ENCODE peak calls at places on chromosomes 3 and 15, in ten cellular contexts. J is activated T-helper 1 cell treated with anti-CD3 and anti-CD28 coated beads, Interleukin-2, amount 50 U/mL, for 16 hours; C is activated CD4-positive, alpha-beta T cell treated with anti-CD3 and anti-CD28 coated beads, Interleukin-2, amount 50 U/mL, for 48 hours; P is ELR; A is kidney glomerular epithelial cell; Z is activated CD8-positive, alpha-beta memory T cell treated with anti-CD3 and anti-CD28 coated beads for 24 hours; B is GM06990; R is NCI-H345; I is GDM1; G is T-cell. F is an unnamed sample.

GRCh38 chr3:21356402-21356801 is 394.6 kb downstream of the ZNF385D start:
- DNase-seq in B (no peak), P (no peak), C (no peak), Z (no peak), I (no peak), G (no peak), R (no peak), A (no peak), J (no peak), F (no peak)

GRCh38 chr15:70892002-70892911 is at the start of the genes LRRC49 and THAP10:
- DNase-seq in J (no peak), P (peak), G (no peak), B (peak), A (peak), Z (peak), I (no peak), R (peak), C (peak), F (no peak)

GRCh38 chr3:195860456-195860855 is 47.9 kb downstream of the TNK2 start:
- DNase-seq in A (no peak), J (no peak), P (no peak), R (no peak), I (no peak), Z (no peak), G (no peak), C (no peak), B (no peak), F (no peak)

GRCh38 chr3:35721628-35722027 is 82.3 kb downstream of the ARPP21 start:
- DNase-seq in P (no peak), B (no peak), J (no peak), G (no peak), R (no peak), A (no peak), I (no peak), C (no peak), Z (no peak), F (no peak)

GRCh38 chr3:65618599-65618998 is 420.1 kb downstream of the MAGI1 start:
- DNase-seq in Z (no peak), G (no peak), C (no peak), R (no peak), P (no peak), B (no peak), I (no peak), J (no peak), A (no peak), F (no peak)

GRCh38 chr3:129228891-129229585 is 20.4 kb upstream of the COPG1 start:
- DNase-seq in I (peak), B (no peak), G (no peak), R (no peak), J (no peak), C (no peak), Z (no peak), P (peak), A (peak), F (no peak)

GRCh38 chr3:142279965-142280590 is 54.7 kb upstream of the GK5 start:
- DNase-seq in A (peak), C (peak), P (peak), Z (no peak), J (no peak), G (no peak), B (peak), I (peak), R (peak), F (peak)

GRCh38 chr15:22903427-22903826 is 65.0 kb downstream of the NIPA2 start:
- DNase-seq in A (no peak), P (no peak), Z (no peak), G (no peak), R (no peak), B (no peak), I (no peak), C (no peak), J (no peak), F (no peak)

GRCh38 chr15:47813985-47814384 is 96.7 kb downstream of the SEMA6D start:
- DNase-seq in Z (no peak), B (peak), A (no peak), C (no peak), I (no peak), R (no peak), J (no peak), P (no peak), G (no peak), F (no peak)

GRCh38 chr3:19947549-19948071 is 713 bp downstream of the RAB5A start:
- DNase-seq in R (peak), C (peak), J (peak), A (peak), G (peak), P (peak), B (peak), I (peak), Z (peak), F (peak)

GRCh38 chr3:52352566-52352965 is 36.4 kb downstream of the DNAH1 start:
- DNase-seq in I (no peak), P (no peak), Z (no peak), B (no peak), C (no peak), J (no peak), A (no peak), R (no peak), G (no peak), F (no peak)

GRCh38 chr3:137766069-137766960 is 2.2 kb downstream of the SOX14 start:
- DNase-seq in G (no peak), C (no peak), J (no peak), A (no peak), P (no peak), R (no peak), I (no peak), B (no peak), Z (no peak), F (no peak)

GRCh38 chr3:99789322-99789721 is 28.3 kb upstream of the CMSS1 start:
- DNase-seq in Z (no peak), A (peak), J (no peak), I (peak), G (no peak), P (peak), R (peak), C (no peak), B (no peak), F (no peak)

GRCh38 chr3:127451321-127451720 is 139.2 kb downstream of the TPRA1 start:
- DNase-seq in C (no peak), R (no peak), I (no peak), G (no peak), J (no peak), Z (no peak), A (no peak), B (no peak), P (no peak), F (no peak)

GRCh38 chr3:107767897-107768605 is 245.3 kb downstream of the BBX start:
- DNase-seq in C (no peak), I (no peak), P (no peak), G (no peak), J (no peak), R (no peak), A (no peak), Z (no peak), B (no peak), F (no peak)

GRCh38 chr3:190012314-190012782 is 108.3 kb downstream of the P3H2 start:
- DNase-seq in I (no peak), P (peak), G (no peak), Z (no peak), B (no peak), J (no peak), A (peak), R (no peak), C (no peak), F (no peak)

GRCh38 chr15:62904511-62904910 is 138.0 kb upstream of the TPM1 start:
- DNase-seq in C (no peak), Z (peak), J (no peak), P (no peak), G (no peak), A (no peak), I (no peak), R (no peak), B (no peak), F (no peak)

F was measured in effector CD4-positive, alpha-beta T cell.